ENCODE peak calls at places on chromosomes 6 and 20, in five cellular contexts. M, B, V, L and H are unnamed samples.

GRCh38 chr6:20691185-20691584 is 156.9 kb downstream of the CDKAL1 start:
- DNase-seq in B (no peak), V (no peak), M (no peak), L (no peak), H (no peak)

GRCh38 chr20:45104786-45105185 is 3.9 kb upstream of the KCNS1 start:
- DNase-seq in L (peak; percentile 71), V (no peak), B (no peak), M (no peak), H (no peak)

GRCh38 chr6:38722037-38722436 is 6.9 kb downstream of the DNAH8 start:
- DNase-seq in V (no peak), L (no peak), B (no peak), M (no peak), H (no peak)

GRCh38 chr6:25642667-25643328 is 9.2 kb upstream of the SCGN start:
- DNase-seq in V (no peak), B (no peak), L (no peak), M (no peak), H (no peak)

GRCh38 chr6:28996844-28997502 is 8.1 kb downstream of the ZNF311 start:
- DNase-seq in V (no peak), L (no peak), B (no peak), M (no peak), H (no peak)

GRCh38 chr20:25032478-25033183 is 25.3 kb downstream of the ACSS1 start:
- DNase-seq in V (peak; percentile 64), L (no peak), M (peak; percentile 72), B (peak; percentile 59), H (no peak)

GRCh38 chr6:69622230-69622629 is 174.6 kb downstream of the LMBRD1 start:
- DNase-seq in B (no peak), M (no peak), V (no peak), L (no peak), H (no peak)

GRCh38 chr20:1173698-1174097 is 11.1 kb downstream of the TMEM74B start:
- DNase-seq in L (no peak), V (no peak), M (no peak), B (no peak), H (no peak)

GRCh38 chr6:2765896-2766766 is 938 bp downstream of the WRNIP1 start:
- DNase-seq in L (peak; percentile 59), B (peak; percentile 88), M (peak; percentile 46), V (peak; percentile 70), H (no peak)

GRCh38 chr6:129853996-129854711 is 7.0 kb downstream of the TMEM244 start:
- DNase-seq in V (no peak), B (no peak), M (no peak), L (no peak), H (no peak)

GRCh38 chr6:148509789-148510581 is 167.3 kb downstream of the SASH1 start:
- DNase-seq in B (no peak), V (no peak), M (peak; percentile 60), L (no peak), H (no peak)

GRCh38 chr6:84137051-84137375 is 90.4 kb downstream of the CEP162 start:
- DNase-seq in B (no peak), V (no peak), L (no peak), M (no peak), H (no peak)

GRCh38 chr6:35202066-35202546 is 11.7 kb upstream of the SCUBE3 start:
- DNase-seq in B (no peak), M (peak; percentile 29), L (no peak), V (no peak), H (no peak)

GRCh38 chr6:21914121-21914973 is 320.8 kb downstream of the SOX4 start:
- DNase-seq in L (peak; percentile 51), V (no peak), B (peak; percentile 90), M (peak; percentile 83), H (no peak)

GRCh38 chr20:58389324-58389967 is 417 bp downstream of the VAPB start:
- DNase-seq in L (peak; percentile 49), M (peak; percentile 29), B (peak; percentile 81), V (no peak), H (no peak)

GRCh38 chr6:144657691-144658090 is 372.6 kb downstream of the UTRN start:
- DNase-seq in V (no peak), B (no peak), M (no peak), L (no peak), H (no peak)

GRCh38 chr6:85044336-85044735 is 279.9 kb upstream of the TBX18 start:
- DNase-seq in L (no peak), V (no peak), B (no peak), M (no peak), H (no peak)

GRCh38 chr20:49247169-49247734 is 28.0 kb downstream of the DDX27 start:
- DNase-seq in M (no peak), L (no peak), V (no peak), B (no peak), H (no peak)

GRCh38 chr20:17835240-17835940 is 133.2 kb downstream of the SNX5 start:
- DNase-seq in M (peak; percentile 49), B (no peak), L (peak; percentile 54), V (no peak), H (no peak)

GRCh38 chr6:88403486-88403885 is 237.3 kb upstream of the CNR1 start:
- DNase-seq in V (no peak), M (no peak), L (no peak), B (no peak), H (no peak)

GRCh38 chr20:36008461-36009035 is 40.2 kb downstream of the CNBD2 start:
- DNase-seq in B (no peak), V (no peak), M (no peak), L (no peak), H (no peak)

GRCh38 chr6:71766796-71767195 is 119.6 kb upstream of the RIMS1 start:
- DNase-seq in B (no peak), V (no peak), M (no peak), L (no peak), H (no peak)

GRCh38 chr6:149185799-149186357 is 131.6 kb upstream of the TAB2 start:
- DNase-seq in M (no peak), L (no peak), V (no peak), B (no peak), H (peak; percentile 45)

GRCh38 chr6:34575326-34575725 is 19.2 kb upstream of the SPDEF start:
- DNase-seq in B (no peak), V (no peak), L (no peak), M (no peak), H (no peak)

GRCh38 chr20:34345426-34345757 is 17.7 kb upstream of the ITCH start:
- DNase-seq in B (no peak), M (no peak), V (no peak), L (no peak), H (no peak)

GRCh38 chr20:45095753-45096371 is 5.1 kb downstream of the KCNS1 start:
- DNase-seq in B (no peak), M (peak; percentile 57), V (peak; percentile 30), L (peak; percentile 65), H (no peak)

GRCh38 chr6:32370510-32370909 is 1.2 kb downstream of the TSBP1 start:
- DNase-seq in B (no peak), V (no peak), L (no peak), M (no peak), H (no peak)

GRCh38 chr6:52640170-52640569 is 30.7 kb upstream of the TMEM14A start:
- DNase-seq in M (no peak), L (no peak), B (no peak), V (no peak), H (no peak)

GRCh38 chr6:33343953-33344611 is 26.5 kb upstream of the ZBTB22 start:
- DNase-seq in M (no peak), B (no peak), V (no peak), L (no peak), H (no peak)

GRCh38 chr6:132298344-132298949 is 102.8 kb downstream of the MOXD1 start:
- DNase-seq in V (no peak), M (peak; percentile 16), L (peak; percentile 22), B (no peak), H (no peak)
- TF ChIP-seq CTCF in V (no peak), M (peak; percentile 59), L (peak; percentile 86), B (peak; percentile 58), H (peak; percentile 49)

GRCh38 chr20:50468378-50468798 is 41.8 kb upstream of the PTPN1 start:
- DNase-seq in L (no peak), V (no peak), M (no peak), B (no peak), H (no peak)
- H3K4me1 ChIP-seq in L (peaks cover 32% of the 10 kb centered on the region), V (peaks cover 6% of the 10 kb centered on the region), M (no peaks in the 10 kb centered on the region), B (peaks cover 2% of the 10 kb centered on the region), H (peaks cover 7% of the 10 kb centered on the region)

DNA sequence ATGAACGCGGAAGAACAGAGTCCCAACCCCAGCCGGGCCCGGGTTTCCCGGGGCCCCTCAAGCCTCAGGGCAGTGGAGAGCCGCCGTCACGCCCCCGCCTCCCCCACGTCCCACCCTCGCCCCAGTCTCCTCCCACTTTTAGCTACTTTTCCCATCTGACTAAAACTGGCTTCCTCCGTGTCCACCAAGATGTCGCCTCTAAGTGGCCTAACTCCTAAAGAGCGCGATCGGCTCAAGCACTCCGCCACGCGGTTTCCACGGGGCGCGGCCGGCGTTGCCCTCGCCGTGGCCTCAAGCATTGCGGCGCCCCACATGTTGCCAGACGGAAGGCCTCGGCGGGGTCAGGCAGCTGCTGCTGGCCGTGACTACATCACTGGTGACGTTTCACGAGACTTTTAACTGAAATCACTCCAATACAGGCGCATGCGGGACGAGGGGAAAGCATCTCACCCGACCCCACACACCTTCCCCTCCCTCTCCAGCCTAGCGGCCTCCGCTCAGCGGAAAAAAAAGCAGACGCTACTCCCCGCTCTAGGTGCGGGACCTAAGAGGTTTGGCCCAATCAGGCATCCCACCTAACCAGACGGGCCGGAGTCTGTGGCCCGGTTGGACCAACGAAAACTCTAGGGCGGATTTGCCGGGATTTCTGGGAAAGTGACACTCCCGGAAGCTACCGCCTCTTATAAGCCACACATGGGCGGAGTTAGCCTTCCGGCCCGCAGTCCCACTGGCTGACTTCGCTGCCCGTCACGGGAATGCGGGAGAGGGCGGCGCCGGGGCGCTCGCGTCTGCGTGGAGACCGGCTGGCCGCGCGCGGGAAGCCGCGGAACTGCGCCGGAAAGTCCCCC is at the start of gene NXT1:
- DNase-seq in B (peak; percentile 98), L (peak; percentile 98), M (peak; percentile 98), V (peak; percentile 99), H (peak; percentile 99)
- TF ChIP-seq CTCF in B (no peak), L (peak; percentile 6), M (peak; percentile 12), V (no peak), H (no peak)

DNA sequence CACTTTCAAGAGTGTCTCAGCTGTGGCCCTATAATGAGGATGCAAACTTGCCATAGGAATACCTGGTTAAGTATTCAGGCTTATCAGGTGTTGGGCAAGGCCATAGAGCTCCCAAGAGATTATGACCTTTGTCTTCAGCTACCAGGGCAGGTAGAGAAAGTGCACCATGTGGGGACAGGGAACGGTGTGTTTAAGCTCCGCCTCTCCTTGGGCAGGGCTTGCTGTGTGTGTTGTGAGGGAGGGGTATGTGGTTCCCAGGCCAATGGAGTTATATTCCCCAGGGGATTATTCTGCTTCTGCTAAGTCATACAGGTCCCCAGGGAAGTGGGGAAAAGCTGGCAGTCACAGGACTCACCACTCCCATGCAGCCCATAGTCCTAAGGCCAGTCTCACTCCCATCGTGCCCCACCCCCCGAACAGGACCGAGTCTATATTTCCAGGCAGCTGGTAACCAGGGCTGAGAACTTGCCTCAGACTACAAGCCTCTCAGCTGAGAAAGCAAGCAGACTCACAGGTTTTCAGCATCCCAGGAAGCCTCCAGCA is 660.2 kb downstream of the HTR1B start:
- DNase-seq in L (no peak), M (no peak), B (no peak), V (no peak), H (no peak)
- H3K4me1 ChIP-seq in L (no peaks in the 10 kb centered on the region), M (no peaks in the 10 kb centered on the region), B (no peaks in the 10 kb centered on the region), V (no peaks in the 10 kb centered on the region), H (no peaks in the 10 kb centered on the region)